ENCODE peak calls at places on chromosomes 12 and 14, in nine cellular contexts. One of them, this sample, is unnamed.

GRCh38 chr12:120759591-120760348 is 34.1 kb downstream of the ACADS start:
- DNase-seq in K562: no peak
- DNase-seq in GM23338: no peak
- DNase-seq in A549: no peak
- DNase-seq in tibial artery: no peak
- DNase-seq in AG04449: no peak
- DNase-seq in fibroblast of pulmonary artery: no peak
- DNase-seq in stomach: no peak
- DNase-seq in heart left ventricle: no peak
- DNase-seq in this sample: no peak

GRCh38 chr14:97401714-97402113 is 604.5 kb downstream of the VRK1 start:
- DNase-seq in K562: no peak
- DNase-seq in GM23338: no peak
- DNase-seq in A549: no peak
- DNase-seq in tibial artery: no peak
- DNase-seq in AG04449: no peak
- DNase-seq in fibroblast of pulmonary artery: no peak
- DNase-seq in stomach: no peak
- DNase-seq in heart left ventricle: no peak
- DNase-seq in this sample: no peak

GRCh38 chr14:89240414-89240813 is 176.6 kb downstream of the FOXN3 start:
- DNase-seq in K562: no peak
- DNase-seq in GM23338: no peak
- DNase-seq in A549: no peak
- DNase-seq in tibial artery: no peak
- DNase-seq in AG04449: no peak
- DNase-seq in fibroblast of pulmonary artery: peak
- DNase-seq in stomach: no peak
- DNase-seq in heart left ventricle: no peak
- DNase-seq in this sample: no peak

GRCh38 chr14:27411021-27411420 is 813.2 kb upstream of the NOVA1 start:
- DNase-seq in K562: no peak
- DNase-seq in GM23338: no peak
- DNase-seq in A549: no peak
- DNase-seq in tibial artery: no peak
- DNase-seq in AG04449: no peak
- DNase-seq in fibroblast of pulmonary artery: no peak
- DNase-seq in stomach: no peak
- DNase-seq in heart left ventricle: no peak
- DNase-seq in this sample: no peak

GRCh38 chr12:52508211-52508610 is 12.0 kb downstream of the KRT5 start:
- DNase-seq in K562: no peak
- DNase-seq in GM23338: no peak
- DNase-seq in A549: no peak
- DNase-seq in tibial artery: no peak
- DNase-seq in AG04449: no peak
- DNase-seq in fibroblast of pulmonary artery: no peak
- DNase-seq in stomach: no peak
- DNase-seq in heart left ventricle: no peak
- DNase-seq in this sample: no peak

GRCh38 chr14:104803916-104804371 is 3.0 kb downstream of the ZBTB42 start:
- DNase-seq in K562: no peak
- DNase-seq in GM23338: no peak
- DNase-seq in A549: no peak
- DNase-seq in tibial artery: no peak
- DNase-seq in AG04449: no peak
- DNase-seq in fibroblast of pulmonary artery: no peak
- DNase-seq in stomach: no peak
- DNase-seq in heart left ventricle: no peak
- DNase-seq in this sample: no peak

GRCh38 chr14:103519043-103519836 is 3.4 kb downstream of the CKB start:
- DNase-seq in K562: peak
- DNase-seq in GM23338: no peak
- DNase-seq in A549: peak
- DNase-seq in tibial artery: no peak
- DNase-seq in AG04449: no peak
- DNase-seq in fibroblast of pulmonary artery: peak
- DNase-seq in stomach: peak
- DNase-seq in heart left ventricle: peak
- DNase-seq in this sample: no peak

GRCh38 chr12:62407587-62407986 is 59.0 kb upstream of the MON2 start:
- DNase-seq in K562: no peak
- DNase-seq in GM23338: no peak
- DNase-seq in A549: no peak
- DNase-seq in tibial artery: no peak
- DNase-seq in AG04449: no peak
- DNase-seq in fibroblast of pulmonary artery: no peak
- DNase-seq in stomach: no peak
- DNase-seq in heart left ventricle: no peak
- DNase-seq in this sample: no peak

GRCh38 chr12:108053512-108053911 is 75.6 kb upstream of the WSCD2 start:
- DNase-seq in K562: no peak
- DNase-seq in GM23338: no peak
- DNase-seq in A549: no peak
- DNase-seq in tibial artery: no peak
- DNase-seq in AG04449: no peak
- DNase-seq in fibroblast of pulmonary artery: no peak
- DNase-seq in stomach: no peak
- DNase-seq in heart left ventricle: no peak
- DNase-seq in this sample: no peak

GRCh38 chr14:105201928-105202513 is 20.9 kb upstream of the NUDT14 start:
- DNase-seq in K562: no peak
- DNase-seq in GM23338: no peak
- DNase-seq in A549: no peak
- DNase-seq in tibial artery: no peak
- DNase-seq in AG04449: no peak
- DNase-seq in fibroblast of pulmonary artery: no peak
- DNase-seq in stomach: no peak
- DNase-seq in heart left ventricle: no peak
- DNase-seq in this sample: no peak

GRCh38 chr12:121949643-121950397 is 31.4 kb downstream of the CFAP251 start:
- DNase-seq in K562: no peak
- DNase-seq in GM23338: no peak
- DNase-seq in A549: peak
- DNase-seq in tibial artery: no peak
- DNase-seq in AG04449: peak
- DNase-seq in fibroblast of pulmonary artery: peak
- DNase-seq in stomach: no peak
- DNase-seq in heart left ventricle: no peak
- DNase-seq in this sample: peak

GRCh38 chr14:61608245-61609142 is 86.8 kb upstream of the HIF1A start:
- DNase-seq in K562: no peak
- DNase-seq in GM23338: no peak
- DNase-seq in A549: no peak
- DNase-seq in tibial artery: no peak
- DNase-seq in AG04449: no peak
- DNase-seq in fibroblast of pulmonary artery: peak
- DNase-seq in stomach: no peak
- DNase-seq in heart left ventricle: no peak
- DNase-seq in this sample: no peak

GRCh38 chr14:61607570-61608244 is 87.6 kb upstream of the HIF1A start:
- DNase-seq in K562: no peak
- DNase-seq in GM23338: peak
- DNase-seq in A549: no peak
- DNase-seq in tibial artery: no peak
- DNase-seq in AG04449: no peak
- DNase-seq in fibroblast of pulmonary artery: no peak
- DNase-seq in stomach: no peak
- DNase-seq in heart left ventricle: no peak
- DNase-seq in this sample: no peak

GRCh38 chr14:61609885-61610284 is 85.4 kb upstream of the HIF1A start:
- DNase-seq in K562: no peak
- DNase-seq in GM23338: peak
- DNase-seq in A549: no peak
- DNase-seq in tibial artery: no peak
- DNase-seq in AG04449: no peak
- DNase-seq in fibroblast of pulmonary artery: peak
- DNase-seq in stomach: no peak
- DNase-seq in heart left ventricle: no peak
- DNase-seq in this sample: no peak

GRCh38 chr14:61610900-61611299 is 84.4 kb upstream of the HIF1A start:
- DNase-seq in K562: no peak
- DNase-seq in GM23338: no peak
- DNase-seq in A549: no peak
- DNase-seq in tibial artery: no peak
- DNase-seq in AG04449: no peak
- DNase-seq in fibroblast of pulmonary artery: no peak
- DNase-seq in stomach: no peak
- DNase-seq in heart left ventricle: no peak
- DNase-seq in this sample: no peak

DNA sequence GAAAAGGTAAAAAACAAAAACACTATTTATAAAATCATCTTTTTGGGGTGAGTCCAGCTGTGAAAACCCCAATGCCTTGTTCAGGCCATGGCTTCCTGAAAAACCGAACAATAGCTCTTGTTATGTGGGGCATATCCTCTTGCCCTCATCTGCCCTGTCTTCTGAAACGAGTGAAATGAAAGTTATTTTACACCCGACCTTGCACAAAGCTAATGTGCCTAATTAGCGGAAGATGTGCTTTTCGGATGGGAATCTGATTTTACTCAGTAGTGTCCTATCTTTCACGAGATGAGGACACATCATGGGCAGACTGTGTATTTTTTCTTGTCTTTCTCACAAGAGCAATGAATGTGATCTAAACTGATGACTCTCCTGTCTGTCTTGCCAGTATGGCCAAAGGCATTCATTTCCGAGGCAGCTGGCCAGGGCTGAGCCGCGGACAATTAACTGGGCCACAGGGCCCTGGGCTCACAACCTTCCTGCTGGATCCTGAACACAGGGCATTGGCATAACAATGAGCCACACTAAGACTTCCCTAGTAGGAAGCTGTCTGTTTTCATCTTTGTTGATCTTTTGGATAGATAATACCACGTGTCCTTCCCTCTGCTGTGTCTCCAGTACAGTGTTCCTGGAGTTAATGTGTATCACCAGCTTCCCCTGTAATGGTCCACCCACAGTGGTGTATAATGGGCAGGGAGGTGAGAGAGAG is 86.0 kb upstream of the HIF1A start:
- DNase-seq in K562: no peak
- DNase-seq in GM23338: peak
- DNase-seq in A549: no peak
- DNase-seq in tibial artery: no peak
- DNase-seq in AG04449: no peak
- DNase-seq in fibroblast of pulmonary artery: peak
- DNase-seq in stomach: no peak
- DNase-seq in heart left ventricle: no peak
- DNase-seq in this sample: no peak
- H3K4me3 ChIP-seq in K562: no peak
- H3K4me3 ChIP-seq in GM23338: peak
- H3K4me3 ChIP-seq in A549: no peak
- H3K4me3 ChIP-seq in tibial artery: no peak
- H3K4me3 ChIP-seq in AG04449: no peak
- H3K4me3 ChIP-seq in fibroblast of pulmonary artery: no peak
- H3K4me3 ChIP-seq in stomach: no peak
- H3K4me3 ChIP-seq in heart left ventricle: no peak
- H3K4me3 ChIP-seq in this sample: no peak

DNA sequence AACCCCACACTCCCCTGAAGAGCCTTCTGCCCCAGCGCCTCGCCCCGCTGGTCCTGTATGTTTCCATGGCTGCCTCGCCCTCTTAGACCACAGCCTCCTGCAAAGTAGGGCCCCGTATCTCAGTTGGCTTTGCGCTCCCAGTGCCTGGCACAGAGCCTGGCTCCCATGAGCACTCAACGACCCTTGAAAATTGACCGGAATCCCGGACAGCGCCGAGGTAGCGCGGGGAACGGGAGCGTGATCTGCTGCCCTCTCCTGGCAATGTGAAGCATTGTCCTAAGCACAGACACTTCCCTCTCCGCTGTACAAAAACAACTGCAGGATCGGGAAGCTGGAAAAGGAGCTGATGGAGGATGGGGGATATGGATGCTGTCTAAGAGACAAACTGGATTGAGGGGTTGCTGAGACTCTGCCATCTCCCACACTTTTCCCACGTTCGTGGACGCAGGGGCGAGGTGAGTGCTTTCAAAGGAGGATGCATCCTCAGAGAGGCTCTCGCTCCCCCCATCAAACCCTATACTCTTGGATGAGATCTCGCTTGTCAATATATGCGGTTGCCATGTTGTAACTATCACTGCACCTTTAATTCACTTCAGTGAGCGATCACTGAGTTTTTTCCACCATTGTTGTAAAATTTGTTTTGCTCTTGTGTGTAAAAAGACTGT is 10.7 kb upstream of the FKBP4 start:
- DNase-seq in K562: peak
- DNase-seq in GM23338: peak
- DNase-seq in A549: peak
- DNase-seq in tibial artery: peak
- DNase-seq in AG04449: no peak
- DNase-seq in fibroblast of pulmonary artery: peak
- DNase-seq in stomach: peak
- DNase-seq in heart left ventricle: peak
- DNase-seq in this sample: no peak
- TF ChIP-seq CTCF in K562: peak
- TF ChIP-seq CTCF in GM23338: peak
- TF ChIP-seq CTCF in A549: peak
- TF ChIP-seq CTCF in tibial artery: peak
- TF ChIP-seq CTCF in AG04449: peak
- TF ChIP-seq CTCF in fibroblast of pulmonary artery: peak
- TF ChIP-seq CTCF in stomach: peak
- TF ChIP-seq CTCF in heart left ventricle: peak
- TF ChIP-seq CTCF in this sample: peak

GRCh38 chr14:28785096-28785952 is 18.7 kb downstream of the FOXG1 start:
- DNase-seq in K562: no peak
- DNase-seq in GM23338: peak
- DNase-seq in A549: no peak
- DNase-seq in tibial artery: no peak
- DNase-seq in AG04449: no peak
- DNase-seq in fibroblast of pulmonary artery: no peak
- DNase-seq in stomach: no peak
- DNase-seq in heart left ventricle: no peak
- DNase-seq in this sample: no peak
- H3K4me3 ChIP-seq in K562: no peak
- H3K4me3 ChIP-seq in GM23338: peak
- H3K4me3 ChIP-seq in A549: no peak
- H3K4me3 ChIP-seq in tibial artery: peak
- H3K4me3 ChIP-seq in AG04449: peak
- H3K4me3 ChIP-seq in fibroblast of pulmonary artery: peak
- H3K4me3 ChIP-seq in stomach: peak
- H3K4me3 ChIP-seq in heart left ventricle: no peak
- H3K4me3 ChIP-seq in this sample: peak

GRCh38 chr12:43216490-43216889 is 335.5 kb downstream of the ADAMTS20 start:
- DNase-seq in K562: no peak
- DNase-seq in GM23338: no peak
- DNase-seq in A549: no peak
- DNase-seq in tibial artery: no peak
- DNase-seq in AG04449: no peak
- DNase-seq in fibroblast of pulmonary artery: no peak
- DNase-seq in stomach: no peak
- DNase-seq in heart left ventricle: no peak
- DNase-seq in this sample: no peak

GRCh38 chr12:43226151-43226550 is 325.9 kb downstream of the ADAMTS20 start:
- DNase-seq in K562: no peak
- DNase-seq in GM23338: no peak
- DNase-seq in A549: no peak
- DNase-seq in tibial artery: no peak
- DNase-seq in AG04449: no peak
- DNase-seq in fibroblast of pulmonary artery: no peak
- DNase-seq in stomach: no peak
- DNase-seq in heart left ventricle: no peak
- DNase-seq in this sample: no peak

GRCh38 chr12:43222796-43223195 is 329.2 kb downstream of the ADAMTS20 start:
- DNase-seq in K562: no peak
- DNase-seq in GM23338: no peak
- DNase-seq in A549: no peak
- DNase-seq in tibial artery: no peak
- DNase-seq in AG04449: no peak
- DNase-seq in fibroblast of pulmonary artery: no peak
- DNase-seq in stomach: no peak
- DNase-seq in heart left ventricle: no peak
- DNase-seq in this sample: no peak

GRCh38 chr12:43221216-43221615 is 330.8 kb downstream of the ADAMTS20 start:
- DNase-seq in K562: no peak
- DNase-seq in GM23338: peak
- DNase-seq in A549: no peak
- DNase-seq in tibial artery: no peak
- DNase-seq in AG04449: no peak
- DNase-seq in fibroblast of pulmonary artery: no peak
- DNase-seq in stomach: no peak
- DNase-seq in heart left ventricle: no peak
- DNase-seq in this sample: no peak
- TF ChIP-seq CTCF in K562: no peak
- TF ChIP-seq CTCF in GM23338: no peak
- TF ChIP-seq CTCF in A549: no peak
- TF ChIP-seq CTCF in tibial artery: no peak
- TF ChIP-seq CTCF in AG04449: no peak
- TF ChIP-seq CTCF in fibroblast of pulmonary artery: no peak
- TF ChIP-seq CTCF in stomach: no peak
- TF ChIP-seq CTCF in heart left ventricle: no peak
- TF ChIP-seq CTCF in this sample: no peak

This sample was measured in AG09309.